ENCODE peak calls at places on chromosomes 5 and 9, in seven cellular contexts. V is fibroblast of the conjunctiva, W is astrocyte of the cerebellum, F is T-cell, D is midbrain, T is NCI-H1092 treated with DMSO at 0.1 percent for 48 hours, J is fibroblast of lung. I is an unnamed sample.

GRCh38 chr5:124231240-124231639 is 515.2 kb downstream of the ZNF608 start:
- DNase-seq in T (no peak), J (no peak), W (no peak), D (no peak), V (no peak), F (no peak), I (no peak)

GRCh38 chr5:138488481-138488945 is 23.2 kb downstream of the EGR1 start:
- DNase-seq in T (no peak), F (no peak), W (no peak), V (no peak), D (no peak), J (peak; percentile 82), I (no peak)

GRCh38 chr9:115213777-115214428 is 95.9 kb upstream of the TNC start:
- DNase-seq in W (peak; percentile 80), T (no peak), J (peak; percentile 97), F (no peak), D (no peak), V (peak; percentile 50), I (no peak)

GRCh38 chr9:112751059-112751795 is 667 bp downstream of the SNX30 start:
- DNase-seq in W (peak; percentile 73), T (peak; percentile 47), D (peak; percentile 57), V (no peak), F (no peak), J (peak; percentile 89), I (no peak)

GRCh38 chr5:64207978-64208377 is 42.3 kb downstream of the RNF180 start:
- DNase-seq in T (no peak), W (peak; percentile 12), F (no peak), D (peak; percentile 10), J (peak; percentile 5), V (no peak), I (no peak)

GRCh38 chr9:99259231-99259918 is 37.3 kb downstream of the SEC61B start:
- DNase-seq in D (peak; percentile 76), W (no peak), F (peak; percentile 24), T (peak; percentile 61), J (peak; percentile 30), V (no peak), I (no peak)

GRCh38 chr5:177509361-177509951 is at the start of gene DOK3:
- DNase-seq in D (no peak), W (no peak), T (no peak), F (no peak), J (no peak), V (no peak), I (no peak)

GRCh38 chr5:129246088-129246487 is 151.5 kb downstream of the ISOC1 start:
- DNase-seq in D (no peak), J (no peak), F (no peak), W (no peak), T (no peak), V (no peak), I (no peak)

GRCh38 chr9:38423273-38423938 is 848 bp downstream of the IGFBPL1 start:
- DNase-seq in J (no peak), D (no peak), V (no peak), T (peak; percentile 56), F (no peak), W (no peak), I (no peak)

GRCh38 chr9:91101598-91102168 is 260.0 kb downstream of the AUH start:
- DNase-seq in F (peak; percentile 83), J (no peak), W (no peak), D (no peak), T (no peak), V (no peak), I (no peak)

GRCh38 chr9:105693435-105694275 is 686 bp upstream of the TMEM38B start:
- DNase-seq in D (no peak), J (no peak), T (peak; percentile 50), V (no peak), F (no peak), W (no peak), I (peak; percentile 4)

GRCh38 chr9:133322701-133323100 is 13.3 kb downstream of the SURF6 start:
- DNase-seq in V (no peak), F (no peak), J (no peak), W (no peak), T (no peak), D (no peak), I (no peak)

GRCh38 chr5:150604894-150605440 is 35.5 kb upstream of the SYNPO start:
- DNase-seq in W (no peak), D (no peak), T (no peak), F (no peak), J (no peak), V (no peak), I (no peak)

GRCh38 chr9:4640027-4640426 is 22.1 kb upstream of the PLPP6 start:
- DNase-seq in F (peak; percentile 65), T (peak; percentile 56), V (no peak), J (no peak), W (peak; percentile 22), D (no peak), I (no peak)

GRCh38 chr5:7754997-7755596 is 95.8 kb downstream of the CFAP90 start:
- DNase-seq in D (peak; percentile 30), W (no peak), T (peak; percentile 66), V (peak; percentile 3), J (peak; percentile 39), F (no peak), I (no peak)

GRCh38 chr5:159965031-159965837 is 43.7 kb upstream of the TTC1 start:
- DNase-seq in V (peak; percentile 43), W (no peak), F (no peak), D (peak; percentile 16), T (peak; percentile 0), J (peak; percentile 62), I (no peak)

GRCh38 chr5:125316386-125316785 is 569.9 kb upstream of the ZNF608 start:
- DNase-seq in J (no peak), V (no peak), W (no peak), F (no peak), D (no peak), T (no peak), I (no peak)

GRCh38 chr5:132364319-132364718 is 5.2 kb upstream of the SLC22A5 start:
- DNase-seq in W (no peak), J (peak; percentile 79), V (peak; percentile 91), T (no peak), D (no peak), F (no peak), I (no peak)

GRCh38 chr9:132094314-132094791 is 14.7 kb upstream of the MED27 start:
- DNase-seq in J (peak; percentile 89), W (peak; percentile 62), T (no peak), V (peak; percentile 73), F (no peak), D (no peak), I (no peak)

GRCh38 chr9:129619787-129620668 is 873 bp downstream of the C9orf50 start:
- DNase-seq in D (no peak), J (peak; percentile 51), F (no peak), V (no peak), T (peak; percentile 17), W (no peak), I (no peak)

GRCh38 chr5:89498699-89499098 is 615.7 kb upstream of the MEF2C start:
- DNase-seq in V (no peak), F (no peak), W (peak; percentile 8), D (no peak), J (peak; percentile 13), T (no peak), I (no peak)

GRCh38 chr5:112848116-112848811 is 12.8 kb upstream of the SRP19 start:
- DNase-seq in D (peak; percentile 52), W (peak; percentile 55), J (peak; percentile 72), F (no peak), T (peak; percentile 49), V (peak; percentile 69), I (peak; percentile 9)

GRCh38 chr5:67215592-67216471 is 19.2 kb upstream of the CD180 start:
- DNase-seq in V (no peak), W (no peak), T (peak; percentile 32), J (peak; percentile 23), F (peak; percentile 75), D (peak; percentile 44), I (no peak)

GRCh38 chr5:149271717-149272558 is at the start of gene AFAP1L1:
- DNase-seq in T (peak; percentile 8), D (peak; percentile 9), F (no peak), W (no peak), J (peak; percentile 42), V (peak; percentile 24), I (no peak)

GRCh38 chr5:119379096-119379495 is 23.3 kb downstream of the TNFAIP8 start:
- DNase-seq in V (no peak), W (no peak), F (no peak), D (no peak), T (no peak), J (no peak), I (no peak)

GRCh38 chr9:81372628-81373191 is 316.6 kb downstream of the TLE1 start:
- DNase-seq in J (peak; percentile 34), T (no peak), W (no peak), D (no peak), F (no peak), V (no peak), I (no peak)

GRCh38 chr9:77598961-77599360 is 49.2 kb downstream of the GNA14 start:
- DNase-seq in V (no peak), T (no peak), D (no peak), J (no peak), F (no peak), W (no peak), I (no peak)